ENCODE peak calls at places on chromosomes 5 and 9, in ten cellular contexts. One of them, this sample, is unnamed.

GRCh38 chr5:42691413-42691861 is 65.2 kb upstream of the CCDC152 start:
- DNase-seq in mucosa of gallbladder: no peak
- DNase-seq in Right ventricle myocardium inferior: no peak
- DNase-seq in H4: no peak
- DNase-seq in D341Med: no peak
- DNase-seq in effector memory CD4-positive, alpha-beta T cell: no peak
- DNase-seq in stimulated activated naive CD4-positive, alpha-beta T cell: no peak
- DNase-seq in AG09309: no peak
- DNase-seq in NCI-H1417: no peak
- DNase-seq in EL: no peak
- DNase-seq in this sample: no peak

GRCh38 chr5:32953694-32954093 is 242.6 kb downstream of the NPR3 start:
- DNase-seq in AG09309: no peak
- DNase-seq in EL: no peak
- DNase-seq in D341Med: no peak
- DNase-seq in stimulated activated naive CD4-positive, alpha-beta T cell: no peak
- DNase-seq in H4: no peak
- DNase-seq in Right ventricle myocardium inferior: no peak
- DNase-seq in mucosa of gallbladder: no peak
- DNase-seq in effector memory CD4-positive, alpha-beta T cell: no peak
- DNase-seq in NCI-H1417: no peak
- DNase-seq in this sample: no peak

GRCh38 chr5:116573279-116573616 is 1.4 kb downstream of the SEMA6A start:
- DNase-seq in Right ventricle myocardium inferior: no peak
- DNase-seq in D341Med: peak
- DNase-seq in effector memory CD4-positive, alpha-beta T cell: no peak
- DNase-seq in EL: no peak
- DNase-seq in mucosa of gallbladder: no peak
- DNase-seq in stimulated activated naive CD4-positive, alpha-beta T cell: no peak
- DNase-seq in NCI-H1417: peak
- DNase-seq in H4: no peak
- DNase-seq in AG09309: no peak
- DNase-seq in this sample: no peak

GRCh38 chr5:179279347-179280094 is 65.7 kb downstream of the ADAMTS2 start:
- DNase-seq in NCI-H1417: no peak
- DNase-seq in D341Med: no peak
- DNase-seq in EL: no peak
- DNase-seq in stimulated activated naive CD4-positive, alpha-beta T cell: no peak
- DNase-seq in effector memory CD4-positive, alpha-beta T cell: no peak
- DNase-seq in Right ventricle myocardium inferior: peak
- DNase-seq in H4: no peak
- DNase-seq in mucosa of gallbladder: no peak
- DNase-seq in AG09309: no peak
- DNase-seq in this sample: no peak

GRCh38 chr9:81389569-81389993 is 299.8 kb downstream of the TLE1 start:
- DNase-seq in NCI-H1417: no peak
- DNase-seq in mucosa of gallbladder: peak
- DNase-seq in stimulated activated naive CD4-positive, alpha-beta T cell: no peak
- DNase-seq in H4: peak
- DNase-seq in effector memory CD4-positive, alpha-beta T cell: no peak
- DNase-seq in EL: peak
- DNase-seq in AG09309: peak
- DNase-seq in Right ventricle myocardium inferior: no peak
- DNase-seq in D341Med: no peak
- DNase-seq in this sample: no peak

GRCh38 chr9:92035687-92036410 is 79.4 kb downstream of the SPTLC1 start:
- DNase-seq in EL: no peak
- DNase-seq in H4: peak
- DNase-seq in NCI-H1417: no peak
- DNase-seq in AG09309: peak
- DNase-seq in stimulated activated naive CD4-positive, alpha-beta T cell: no peak
- DNase-seq in mucosa of gallbladder: peak
- DNase-seq in D341Med: no peak
- DNase-seq in Right ventricle myocardium inferior: no peak
- DNase-seq in effector memory CD4-positive, alpha-beta T cell: no peak
- DNase-seq in this sample: no peak

GRCh38 chr5:83937837-83938236 is 217.2 kb upstream of the HAPLN1 start:
- DNase-seq in mucosa of gallbladder: no peak
- DNase-seq in effector memory CD4-positive, alpha-beta T cell: no peak
- DNase-seq in H4: no peak
- DNase-seq in AG09309: no peak
- DNase-seq in NCI-H1417: no peak
- DNase-seq in D341Med: no peak
- DNase-seq in EL: no peak
- DNase-seq in stimulated activated naive CD4-positive, alpha-beta T cell: no peak
- DNase-seq in Right ventricle myocardium inferior: no peak
- DNase-seq in this sample: no peak

GRCh38 chr9:137311171-137311970 is 9.3 kb upstream of the NRARP start:
- DNase-seq in mucosa of gallbladder: no peak
- DNase-seq in AG09309: no peak
- DNase-seq in EL: no peak
- DNase-seq in D341Med: peak
- DNase-seq in H4: peak
- DNase-seq in stimulated activated naive CD4-positive, alpha-beta T cell: no peak
- DNase-seq in NCI-H1417: peak
- DNase-seq in Right ventricle myocardium inferior: no peak
- DNase-seq in effector memory CD4-positive, alpha-beta T cell: peak
- DNase-seq in this sample: no peak

GRCh38 chr9:93198839-93199625 is 15.1 kb downstream of the WNK2 start:
- DNase-seq in AG09309: no peak
- DNase-seq in mucosa of gallbladder: no peak
- DNase-seq in effector memory CD4-positive, alpha-beta T cell: no peak
- DNase-seq in stimulated activated naive CD4-positive, alpha-beta T cell: no peak
- DNase-seq in EL: no peak
- DNase-seq in D341Med: no peak
- DNase-seq in H4: no peak
- DNase-seq in NCI-H1417: no peak
- DNase-seq in Right ventricle myocardium inferior: no peak
- DNase-seq in this sample: no peak

GRCh38 chr9:35293381-35293780 is 131.6 kb downstream of the UNC13B start:
- DNase-seq in H4: no peak
- DNase-seq in Right ventricle myocardium inferior: no peak
- DNase-seq in stimulated activated naive CD4-positive, alpha-beta T cell: no peak
- DNase-seq in mucosa of gallbladder: no peak
- DNase-seq in EL: no peak
- DNase-seq in NCI-H1417: no peak
- DNase-seq in effector memory CD4-positive, alpha-beta T cell: no peak
- DNase-seq in D341Med: no peak
- DNase-seq in AG09309: no peak
- DNase-seq in this sample: no peak

GRCh38 chr9:134966697-134967546 is 49.2 kb upstream of the FCN1 start:
- DNase-seq in NCI-H1417: no peak
- DNase-seq in effector memory CD4-positive, alpha-beta T cell: no peak
- DNase-seq in D341Med: no peak
- DNase-seq in stimulated activated naive CD4-positive, alpha-beta T cell: no peak
- DNase-seq in Right ventricle myocardium inferior: no peak
- DNase-seq in H4: no peak
- DNase-seq in EL: no peak
- DNase-seq in mucosa of gallbladder: no peak
- DNase-seq in AG09309: no peak
- DNase-seq in this sample: no peak

GRCh38 chr5:139443766-139444473 is 4.6 kb upstream of the DNAJC18 start:
- DNase-seq in H4: no peak
- DNase-seq in D341Med: no peak
- DNase-seq in stimulated activated naive CD4-positive, alpha-beta T cell: peak
- DNase-seq in NCI-H1417: no peak
- DNase-seq in EL: peak
- DNase-seq in AG09309: no peak
- DNase-seq in effector memory CD4-positive, alpha-beta T cell: no peak
- DNase-seq in Right ventricle myocardium inferior: no peak
- DNase-seq in mucosa of gallbladder: no peak
- DNase-seq in this sample: no peak

GRCh38 chr5:38540348-38540747 is 16.1 kb downstream of the LIFR start:
- DNase-seq in stimulated activated naive CD4-positive, alpha-beta T cell: no peak
- DNase-seq in H4: no peak
- DNase-seq in AG09309: no peak
- DNase-seq in Right ventricle myocardium inferior: peak
- DNase-seq in EL: no peak
- DNase-seq in D341Med: no peak
- DNase-seq in mucosa of gallbladder: no peak
- DNase-seq in NCI-H1417: peak
- DNase-seq in effector memory CD4-positive, alpha-beta T cell: no peak
- DNase-seq in this sample: no peak

GRCh38 chr9:128902351-128903078 is 18.3 kb upstream of the PHYHD1 start:
- DNase-seq in EL: no peak
- DNase-seq in D341Med: no peak
- DNase-seq in effector memory CD4-positive, alpha-beta T cell: peak
- DNase-seq in NCI-H1417: peak
- DNase-seq in Right ventricle myocardium inferior: no peak
- DNase-seq in mucosa of gallbladder: peak
- DNase-seq in H4: no peak
- DNase-seq in AG09309: no peak
- DNase-seq in stimulated activated naive CD4-positive, alpha-beta T cell: peak
- DNase-seq in this sample: peak

GRCh38 chr5:152514827-152515397 is 109.8 kb upstream of the NMUR2 start:
- DNase-seq in D341Med: peak
- DNase-seq in EL: peak
- DNase-seq in NCI-H1417: peak
- DNase-seq in mucosa of gallbladder: no peak
- DNase-seq in H4: no peak
- DNase-seq in stimulated activated naive CD4-positive, alpha-beta T cell: no peak
- DNase-seq in effector memory CD4-positive, alpha-beta T cell: no peak
- DNase-seq in AG09309: no peak
- DNase-seq in Right ventricle myocardium inferior: no peak
- DNase-seq in this sample: no peak

GRCh38 chr5:175336781-175337180 is 107.2 kb downstream of the DRD1 start:
- DNase-seq in NCI-H1417: peak
- DNase-seq in D341Med: no peak
- DNase-seq in stimulated activated naive CD4-positive, alpha-beta T cell: no peak
- DNase-seq in Right ventricle myocardium inferior: no peak
- DNase-seq in mucosa of gallbladder: no peak
- DNase-seq in effector memory CD4-positive, alpha-beta T cell: no peak
- DNase-seq in AG09309: no peak
- DNase-seq in H4: no peak
- DNase-seq in EL: no peak
- DNase-seq in this sample: no peak

GRCh38 chr5:141958113-141958512 is at the start of gene PCDH12:
- DNase-seq in EL: peak
- DNase-seq in mucosa of gallbladder: no peak
- DNase-seq in H4: no peak
- DNase-seq in stimulated activated naive CD4-positive, alpha-beta T cell: no peak
- DNase-seq in Right ventricle myocardium inferior: peak
- DNase-seq in NCI-H1417: peak
- DNase-seq in D341Med: no peak
- DNase-seq in effector memory CD4-positive, alpha-beta T cell: no peak
- DNase-seq in AG09309: no peak
- DNase-seq in this sample: no peak

GRCh38 chr9:93116049-93116961 is 17.7 kb downstream of the NINJ1 start:
- DNase-seq in mucosa of gallbladder: peak
- DNase-seq in AG09309: no peak
- DNase-seq in effector memory CD4-positive, alpha-beta T cell: no peak
- DNase-seq in EL: peak
- DNase-seq in stimulated activated naive CD4-positive, alpha-beta T cell: no peak
- DNase-seq in Right ventricle myocardium inferior: peak
- DNase-seq in H4: peak
- DNase-seq in NCI-H1417: no peak
- DNase-seq in D341Med: no peak
- DNase-seq in this sample: no peak

This sample was measured in activated CD4-positive, alpha-beta T cell treated with anti-CD3 and anti-CD28 coated beads for 1 hour.